ENCODE peak calls at places on chromosomes 16 and 17, in nine cellular contexts. M, T, F, H, U, C, E, I and N are unnamed samples.

GRCh38 chr17:52147431-52147830 is 11.1 kb downstream of the CA10 start:
- DNase-seq in M (no peak), T (no peak), F (no peak), H (no peak), U (no peak), C (no peak), E (no peak), I (no peak), N (no peak)

GRCh38 chr16:87463722-87464690 is 28.8 kb downstream of the ZCCHC14 start:
- DNase-seq in M (no peak), T (peak; percentile 31), F (no peak), H (no peak), U (peak; percentile 89), C (peak; percentile 44), E (no peak), I (no peak), N (no peak)

GRCh38 chr16:86044241-86044671 is 145.3 kb downstream of the IRF8 start:
- DNase-seq in M (no peak), T (peak; percentile 39), F (no peak), H (peak; percentile 57), U (peak; percentile 64), C (no peak), E (no peak), I (no peak), N (no peak)

GRCh38 chr16:66923866-66924265 is 1.5 kb downstream of the RRAD start:
- DNase-seq in M (no peak), T (no peak), F (no peak), H (no peak), U (no peak), C (no peak), E (no peak), I (no peak), N (no peak)

GRCh38 chr16:19177111-19177747 is 9.2 kb downstream of the SYT17 start:
- DNase-seq in M (no peak), T (no peak), F (no peak), H (no peak), U (no peak), C (no peak), E (no peak), I (no peak), N (no peak)

GRCh38 chr16:81634380-81635121 is 144.5 kb upstream of the PLCG2 start:
- DNase-seq in M (no peak), T (no peak), F (no peak), H (no peak), U (peak; percentile 73), C (no peak), E (no peak), I (no peak), N (no peak)

GRCh38 chr17:34242553-34242952 is 12.5 kb upstream of the CCL2 start:
- DNase-seq in M (no peak), T (no peak), F (no peak), H (no peak), U (no peak), C (no peak), E (no peak), I (no peak), N (no peak)

GRCh38 chr16:2532494-2533141 is 1.4 kb upstream of the CEMP1 start:
- DNase-seq in M (peak; percentile 78), T (peak; percentile 91), F (peak; percentile 80), H (peak; percentile 64), U (peak; percentile 34), C (peak; percentile 71), E (no peak), I (peak; percentile 73), N (peak; percentile 83)

GRCh38 chr17:10276436-10276835 is 78.0 kb upstream of the GAS7 start:
- DNase-seq in M (no peak), T (no peak), F (no peak), H (no peak), U (no peak), C (no peak), E (no peak), I (no peak), N (no peak)

GRCh38 chr16:87723224-87723619 is 42.6 kb downstream of the KLHDC4 start:
- DNase-seq in M (peak; percentile 68), T (peak; percentile 34), F (no peak), H (no peak), U (peak; percentile 97), C (peak; percentile 66), E (no peak), I (no peak), N (peak; percentile 57)

GRCh38 chr17:42266918-42267766 is 9.0 kb downstream of the STAT5B start:
- DNase-seq in M (no peak), T (no peak), F (peak; percentile 77), H (peak; percentile 76), U (peak; percentile 99), C (no peak), E (no peak), I (no peak), N (no peak)

GRCh38 chr16:89042711-89043551 is 50.7 kb upstream of the ACSF3 start:
- DNase-seq in M (peak; percentile 44), T (no peak), F (no peak), H (no peak), U (no peak), C (no peak), E (no peak), I (no peak), N (peak; percentile 48)

GRCh38 chr16:67644038-67644437 is 906 bp upstream of the CARMIL2 start:
- DNase-seq in M (no peak), T (no peak), F (no peak), H (no peak), U (no peak), C (no peak), E (no peak), I (no peak), N (no peak)

GRCh38 chr16:17471745-17472075 is 950 bp upstream of the XYLT1 start:
- DNase-seq in M (no peak), T (no peak), F (no peak), H (no peak), U (peak; percentile 67), C (no peak), E (no peak), I (no peak), N (no peak)

GRCh38 chr17:17305282-17305801 is 2.2 kb downstream of the NT5M start:
- DNase-seq in M (no peak), T (peak; percentile 57), F (peak; percentile 45), H (no peak), U (no peak), C (no peak), E (no peak), I (no peak), N (no peak)

GRCh38 chr16:10033561-10033960 is 148.7 kb downstream of the GRIN2A start:
- DNase-seq in M (no peak), T (no peak), F (no peak), H (no peak), U (no peak), C (no peak), E (no peak), I (no peak), N (no peak)

DNA sequence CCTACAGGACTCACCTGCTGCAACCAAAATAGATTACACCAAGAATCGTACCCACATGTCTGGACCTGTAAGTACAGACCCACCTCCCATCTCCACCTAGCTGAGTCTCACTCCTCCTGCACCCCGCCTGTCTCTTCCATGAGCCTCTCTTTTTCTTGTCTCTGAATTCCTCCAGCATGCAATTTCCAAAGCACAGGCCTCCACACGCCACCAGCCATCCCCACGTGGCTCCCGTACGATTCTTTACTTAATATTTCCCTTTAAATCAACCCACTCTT is 1.2 kb downstream of the RPH3AL start:
- DNase-seq in M (no peak), T (no peak), F (no peak), H (no peak), U (no peak), C (no peak), E (no peak), I (no peak), N (no peak)
- H3K4me1 ChIP-seq in M (peaks cover 13% of the 10 kb centered on the region), T (peaks cover 53% of the 10 kb centered on the region), F (no peaks in the 10 kb centered on the region), H (peaks cover 13% of the 10 kb centered on the region), U (peaks cover 2% of the 10 kb centered on the region), C (no peaks in the 10 kb centered on the region), E (no peaks in the 10 kb centered on the region), I (no peaks in the 10 kb centered on the region), N (peaks cover 15% of the 10 kb centered on the region)

DNA sequence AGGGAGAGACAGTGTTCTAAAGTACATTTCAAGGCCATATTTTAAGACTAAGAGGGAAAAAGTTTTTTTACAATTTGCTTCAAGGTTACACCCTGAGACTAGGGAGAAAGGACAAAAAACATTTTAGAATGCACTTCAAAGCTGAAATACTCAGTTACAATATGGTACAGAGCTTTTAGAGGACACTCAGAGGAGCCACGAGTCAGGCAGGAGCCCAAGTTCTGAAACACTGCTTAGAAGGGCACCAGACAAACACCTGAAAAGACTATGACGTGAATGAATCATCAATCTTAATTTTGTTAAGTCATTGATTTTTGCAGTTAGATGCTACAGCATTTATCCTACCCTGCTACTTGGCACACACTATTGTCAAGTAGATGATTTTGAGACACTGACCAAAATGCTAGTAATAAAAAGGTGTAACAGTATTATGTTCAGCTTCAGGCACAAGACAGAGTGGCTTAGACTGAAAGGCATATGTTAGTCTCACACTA is 152.0 kb downstream of the ABCA8 start:
- DNase-seq in M (no peak), T (no peak), F (no peak), H (no peak), U (no peak), C (no peak), E (no peak), I (no peak), N (no peak)
- H3K27ac ChIP-seq in M (no peak overlapping the region), T (no peak overlapping the region), F (no peak overlapping the region), H (no peak overlapping the region), U (no peak overlapping the region), C (no peak overlapping the region), E (no peak overlapping the region), I (no peak overlapping the region), N (no peak overlapping the region)

GRCh38 chr17:82299452-82299851 is 18.0 kb downstream of the CD7 start:
- DNase-seq in M (no peak), T (no peak), F (no peak), H (no peak), U (no peak), C (no peak), E (no peak), I (no peak), N (no peak)

GRCh38 chr17:82298538-82299421 is 18.6 kb downstream of the CD7 start:
- DNase-seq in M (no peak), T (no peak), F (no peak), H (no peak), U (no peak), C (no peak), E (no peak), I (no peak), N (no peak)

GRCh38 chr17:82300707-82301270 is 16.6 kb downstream of the CD7 start:
- DNase-seq in M (peak; percentile 87), T (peak; percentile 84), F (peak; percentile 54), H (no peak), U (peak; percentile 37), C (peak; percentile 43), E (no peak), I (peak; percentile 59), N (peak; percentile 68)

GRCh38 chr17:82301300-82301915 is 16.0 kb downstream of the CD7 start:
- DNase-seq in M (no peak), T (no peak), F (no peak), H (no peak), U (no peak), C (no peak), E (no peak), I (no peak), N (no peak)

GRCh38 chr17:82300228-82300627 is 17.2 kb downstream of the CD7 start:
- DNase-seq in M (no peak), T (no peak), F (no peak), H (no peak), U (no peak), C (no peak), E (no peak), I (no peak), N (no peak)
- H3K4me1 ChIP-seq in M (peaks cover 23% of the 10 kb centered on the region), T (peaks cover 37% of the 10 kb centered on the region), F (peaks cover 91% of the 10 kb centered on the region), H (peaks cover 29% of the 10 kb centered on the region), U (peaks cover 18% of the 10 kb centered on the region), C (no peaks in the 10 kb centered on the region), E (peaks cover 32% of the 10 kb centered on the region), I (peaks cover 19% of the 10 kb centered on the region), N (no peaks in the 10 kb centered on the region)

GRCh38 chr17:39679521-39680192 is 8.2 kb downstream of the PGAP3 start:
- DNase-seq in M (peak; percentile 36), T (no peak), F (peak; percentile 48), H (no peak), U (no peak), C (no peak), E (no peak), I (no peak), N (peak; percentile 72)
- H3K27ac ChIP-seq in M (peak overlapping the region; percentile 89), T (peak overlapping the region; percentile 82), F (peak overlapping the region; percentile 54), H (no peak overlapping the region), U (no peak overlapping the region), C (no peak overlapping the region), E (peak overlapping the region; percentile 87), I (no peak overlapping the region), N (peak overlapping the region; percentile 84)